ENCODE peak calls at places on chromosomes 5 and 9, in ten cellular contexts. F is AG04449, M is psoas muscle, I is gastrocnemius medialis, K is AG04450, U is breast epithelium, V is endothelial cell of umbilical vein, Y is astrocyte of the spinal cord, L is osteocyte, X is neural progenitor cell. Q is an unnamed sample.

GRCh38 chr5:100772548-100772947 is 130.5 kb downstream of the ST8SIA4 start:
- DNase-seq in F (no peak), M (no peak), I (no peak), K (no peak), U (no peak), V (no peak), Y (no peak), L (no peak), X (peak), Q (no peak)

GRCh38 chr9:112532427-112532826 is 45.8 kb downstream of the KIAA1958 start:
- DNase-seq in F (no peak), M (peak), I (peak), K (peak), U (no peak), V (no peak), Y (peak), L (no peak), X (no peak), Q (peak)

GRCh38 chr5:149641000-149641576 is 59.8 kb downstream of the ARHGEF37 start:
- DNase-seq in F (no peak), M (peak), I (peak), K (no peak), U (peak), V (no peak), Y (peak), L (no peak), X (no peak), Q (peak)

GRCh38 chr5:59542841-59543825 is 350.4 kb downstream of the PDE4D start:
- DNase-seq in F (no peak), M (peak), I (peak), K (no peak), U (no peak), V (peak), Y (peak), L (no peak), X (peak), Q (peak)

GRCh38 chr5:1668141-1668721 is 131.4 kb downstream of the MRPL36 start:
- DNase-seq in F (no peak), M (no peak), I (no peak), K (no peak), U (peak), V (no peak), Y (no peak), L (peak), X (peak), Q (no peak)

GRCh38 chr9:121367651-121368510 is 2.2 kb downstream of the STOM start:
- DNase-seq in F (no peak), M (no peak), I (no peak), K (no peak), U (no peak), V (peak), Y (no peak), L (no peak), X (peak), Q (peak)

GRCh38 chr9:136577941-136578619 is 32.2 kb upstream of the NOTCH1 start:
- DNase-seq in F (no peak), M (no peak), I (no peak), K (no peak), U (no peak), V (no peak), Y (no peak), L (no peak), X (no peak), Q (no peak)

GRCh38 chr5:10162468-10162867 is 87.2 kb downstream of the ATPSCKMT start:
- DNase-seq in F (no peak), M (no peak), I (no peak), K (no peak), U (no peak), V (no peak), Y (no peak), L (no peak), X (peak), Q (no peak)

GRCh38 chr9:83062653-83063527 is at the start of gene RASEF:
- DNase-seq in F (no peak), M (no peak), I (no peak), K (no peak), U (peak), V (no peak), Y (peak), L (no peak), X (peak), Q (no peak)

GRCh38 chr9:87080512-87081225 is 133.4 kb upstream of the GAS1 start:
- DNase-seq in F (no peak), M (no peak), I (no peak), K (no peak), U (no peak), V (no peak), Y (peak), L (no peak), X (no peak), Q (peak)
- TF ChIP-seq CTCF in F (no peak), M (peak), I (no peak), K (no peak), U (no peak), V (no peak), Y (no peak), L (peak), X (peak), Q (peak)

GRCh38 chr5:180799902-180800801 is 2.5 kb downstream of the MGAT1 start:
- DNase-seq in F (no peak), M (no peak), I (no peak), K (peak), U (peak), V (no peak), Y (peak), L (no peak), X (no peak), Q (peak)

GRCh38 chr5:180798193-180798592 is 4.4 kb downstream of the MGAT1 start:
- DNase-seq in F (no peak), M (no peak), I (no peak), K (no peak), U (no peak), V (no peak), Y (no peak), L (no peak), X (no peak), Q (no peak)

GRCh38 chr5:180797256-180798192 is 5.1 kb downstream of the MGAT1 start:
- DNase-seq in F (no peak), M (no peak), I (no peak), K (no peak), U (no peak), V (no peak), Y (no peak), L (no peak), X (no peak), Q (no peak)

GRCh38 chr5:180801596-180802324 is 846 bp downstream of the MGAT1 start:
- DNase-seq in F (no peak), M (no peak), I (no peak), K (no peak), U (peak), V (peak), Y (no peak), L (no peak), X (no peak), Q (peak)

DNA sequence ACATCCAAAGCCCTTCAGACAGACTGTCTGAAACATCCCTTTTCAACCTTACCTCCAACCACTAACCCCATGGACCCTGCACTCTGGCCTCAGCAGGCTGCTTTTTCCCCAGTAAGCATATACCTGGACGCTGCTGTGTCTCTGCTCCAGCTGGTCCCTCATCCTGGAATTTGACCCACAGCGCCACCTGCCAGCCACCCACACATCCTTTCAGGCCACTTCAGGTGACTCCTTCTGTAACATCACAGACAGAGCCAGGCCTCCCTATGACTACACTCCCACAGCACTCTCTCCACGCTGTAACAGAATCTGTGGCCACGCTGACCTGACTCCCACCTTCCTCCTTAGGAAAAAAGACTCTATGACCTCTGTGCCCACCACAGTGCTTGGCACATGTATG is 3.4 kb downstream of the MGAT1 start:
- DNase-seq in F (no peak), M (no peak), I (no peak), K (no peak), U (no peak), V (no peak), Y (no peak), L (no peak), X (peak), Q (no peak)
- TF ChIP-seq CTCF in F (no peak), M (no peak), I (no peak), K (peak), U (peak), V (peak), Y (peak), L (peak), X (peak), Q (peak)

GRCh38 chr5:7473115-7473514 is 77.2 kb downstream of the ADCY2 start:
- DNase-seq in F (no peak), M (no peak), I (no peak), K (no peak), U (no peak), V (no peak), Y (no peak), L (no peak), X (no peak), Q (no peak)

GRCh38 chr5:7478459-7478858 is 82.5 kb downstream of the ADCY2 start:
- DNase-seq in F (no peak), M (no peak), I (no peak), K (no peak), U (no peak), V (no peak), Y (no peak), L (no peak), X (no peak), Q (no peak)

GRCh38 chr5:7473668-7474215 is 77.8 kb downstream of the ADCY2 start:
- DNase-seq in F (no peak), M (no peak), I (no peak), K (no peak), U (no peak), V (no peak), Y (no peak), L (no peak), X (peak), Q (no peak)

GRCh38 chr5:7471710-7472109 is 75.8 kb downstream of the ADCY2 start:
- DNase-seq in F (no peak), M (no peak), I (no peak), K (no peak), U (no peak), V (no peak), Y (no peak), L (no peak), X (no peak), Q (no peak)

GRCh38 chr5:7474821-7475403 is 79.0 kb downstream of the ADCY2 start:
- DNase-seq in F (no peak), M (no peak), I (no peak), K (no peak), U (no peak), V (no peak), Y (no peak), L (no peak), X (no peak), Q (no peak)
- TF ChIP-seq CTCF in F (no peak), M (no peak), I (no peak), K (no peak), U (no peak), V (no peak), Y (no peak), L (no peak), X (no peak), Q (no peak)

DNA sequence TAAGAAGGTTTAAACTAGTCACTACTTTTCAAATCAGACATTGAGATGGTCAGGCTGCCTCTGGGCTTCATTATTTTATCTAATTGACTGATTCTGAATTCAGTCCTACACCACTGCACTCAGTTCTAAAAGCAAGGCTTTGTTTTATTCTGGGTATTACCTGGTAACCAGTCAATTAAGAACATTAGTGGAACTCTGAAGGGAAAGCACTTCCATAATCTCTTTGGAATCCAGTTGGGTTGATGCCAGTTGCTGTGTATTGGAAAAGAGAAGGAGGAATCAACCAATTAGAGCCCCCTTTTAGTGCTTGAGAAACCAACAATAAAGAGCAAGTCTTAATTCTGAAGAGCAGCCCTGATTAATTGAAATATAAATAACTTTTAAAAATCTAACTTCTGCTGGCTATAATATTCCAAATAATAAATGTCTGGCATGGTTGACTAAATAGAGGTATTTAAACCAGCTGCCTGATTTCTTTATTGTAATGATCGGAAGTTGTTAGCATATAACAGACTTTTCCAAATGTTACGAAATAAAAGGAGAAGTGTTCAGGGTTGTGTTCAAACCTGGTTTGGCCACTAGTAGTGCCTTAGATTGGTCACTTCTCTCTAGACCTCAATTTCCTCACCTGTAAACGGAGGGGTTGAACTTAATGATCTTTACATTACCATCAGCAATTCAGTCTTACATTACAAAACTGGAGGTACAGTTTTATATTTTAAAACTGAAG is 32.0 kb downstream of the CPEB4 start:
- DNase-seq in F (no peak), M (no peak), I (no peak), K (no peak), U (no peak), V (peak), Y (no peak), L (no peak), X (peak), Q (peak)
- TF ChIP-seq CTCF in F (no peak), M (peak), I (no peak), K (no peak), U (peak), V (no peak), Y (no peak), L (no peak), X (no peak), Q (no peak)

GRCh38 chr9:133437753-133438531 is 15.8 kb downstream of the ADAMTS13 start:
- DNase-seq in F (no peak), M (no peak), I (no peak), K (no peak), U (no peak), V (no peak), Y (no peak), L (no peak), X (no peak), Q (no peak)
- TF ChIP-seq CTCF in F (no peak), M (no peak), I (no peak), K (peak), U (no peak), V (no peak), Y (no peak), L (no peak), X (peak), Q (peak)

GRCh38 chr5:137921931-137922330 is 32.7 kb downstream of the PKD2L2 start:
- DNase-seq in F (no peak), M (no peak), I (no peak), K (no peak), U (no peak), V (no peak), Y (peak), L (no peak), X (no peak), Q (peak)

DNA sequence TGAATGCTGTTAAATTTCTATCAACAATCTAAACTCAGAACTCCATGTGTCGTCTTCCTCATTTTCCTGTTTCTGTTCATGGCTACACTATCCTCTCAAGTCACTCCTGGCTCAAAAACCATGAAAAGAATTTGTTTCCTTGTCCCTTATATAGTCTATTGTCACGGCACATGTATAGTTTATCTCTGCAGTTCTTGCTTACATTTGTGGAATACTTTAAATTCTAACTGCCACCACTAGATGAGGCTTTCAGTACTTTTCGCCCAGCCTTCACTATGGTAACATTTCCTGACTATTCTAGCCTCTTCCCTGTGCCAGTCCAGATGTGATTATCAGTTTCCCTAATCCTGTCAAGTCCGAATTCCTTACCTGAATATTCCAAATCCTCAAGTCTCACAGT is 34.6 kb downstream of the PKD2L2 start:
- DNase-seq in F (no peak), M (no peak), I (no peak), K (no peak), U (no peak), V (peak), Y (peak), L (no peak), X (peak), Q (peak)
- TF ChIP-seq CTCF in F (no peak), M (no peak), I (no peak), K (peak), U (no peak), V (no peak), Y (peak), L (no peak), X (peak), Q (peak)

DNA sequence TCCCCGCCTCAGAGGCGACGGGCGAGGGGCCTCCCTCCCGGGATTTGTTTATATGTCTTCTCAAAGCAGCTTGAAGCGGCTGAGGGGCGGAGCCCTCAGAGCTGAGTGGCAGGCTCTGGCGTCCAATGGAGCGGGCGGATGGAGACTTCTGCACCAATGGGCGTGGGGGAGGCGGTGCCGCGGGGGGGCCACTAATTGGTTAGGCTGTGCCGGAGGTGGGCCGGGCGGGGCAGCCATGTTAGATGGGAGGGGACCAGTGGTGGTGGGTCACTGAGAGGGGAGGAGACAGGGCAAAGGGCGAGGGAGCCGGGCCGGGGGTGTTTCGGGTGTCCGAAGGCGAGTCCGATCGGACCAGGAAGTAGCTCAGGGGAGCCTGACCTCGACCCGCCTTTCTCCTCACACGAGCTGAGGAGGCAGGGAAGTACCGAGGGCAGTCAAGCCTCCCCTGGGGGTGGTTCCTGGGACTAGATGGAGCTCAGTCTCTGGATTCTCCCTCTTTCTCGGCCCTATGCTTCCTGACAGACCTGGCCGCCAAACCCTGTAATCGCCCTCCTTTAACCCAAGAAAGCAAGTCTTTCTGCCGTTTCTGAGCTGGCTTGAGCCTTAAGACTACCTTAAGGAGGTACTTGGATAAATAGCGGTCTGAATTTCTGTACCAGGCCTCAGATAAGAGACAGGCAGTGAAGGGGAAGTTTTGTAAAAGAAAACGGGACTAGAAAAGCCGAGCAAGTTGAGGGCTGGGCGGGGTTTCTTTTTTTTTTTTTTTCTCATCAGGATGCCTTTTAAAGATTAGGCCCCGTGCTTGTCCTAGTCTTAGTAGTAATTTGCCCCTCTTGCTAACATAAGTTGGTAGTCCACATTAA is 1.1 kb downstream of the CREBRF start:
- DNase-seq in F (peak), M (peak), I (peak), K (peak), U (peak), V (peak), Y (peak), L (peak), X (peak), Q (peak)
- TF ChIP-seq CTCF in F (peak), M (no peak), I (no peak), K (peak), U (peak), V (no peak), Y (peak), L (no peak), X (no peak), Q (peak)

Q was measured in fibroblast of the aortic adventitia.